ENCODE peak calls at places on chromosomes 2 and 18, in five cellular contexts. A is SK-N-SH, V is K562, K is GM12878, D is GM12891. N is an unnamed sample.

GRCh38 chr2:219249203-219249980 is 3.7 kb upstream of the TUBA4B start:
- DNase-seq in A (no peak), V (no peak), K (peak; percentile 64), D (no peak), N (no peak)

GRCh38 chr2:152348388-152348787 is 13.4 kb downstream of the FMNL2 start:
- DNase-seq in A (no peak), V (no peak), K (no peak), D (no peak), N (no peak)

GRCh38 chr2:68746408-68746807 is 11.8 kb downstream of the ARHGAP25 start:
- DNase-seq in A (no peak), V (no peak), K (no peak), D (no peak), N (no peak)

GRCh38 chr18:57113783-57114465 is 33.0 kb upstream of the BOD1L2 start:
- DNase-seq in A (no peak), V (no peak), K (no peak), D (no peak), N (no peak)

GRCh38 chr2:119678021-119678656 is 862 bp upstream of the TMEM177 start:
- DNase-seq in A (peak; percentile 49), V (no peak), K (no peak), D (no peak), N (no peak)

GRCh38 chr2:121788685-121789084 is 33.2 kb downstream of the TSN start:
- DNase-seq in A (no peak), V (no peak), K (no peak), D (no peak), N (no peak)

GRCh38 chr2:88627856-88628568 is 748 bp upstream of the EIF2AK3 start:
- DNase-seq in A (peak; percentile 65), V (peak; percentile 70), K (no peak), D (peak; percentile 21), N (peak; percentile 31)

GRCh38 chr2:76314621-76315020 is 603.9 kb upstream of the GCFC2 start:
- DNase-seq in A (no peak), V (no peak), K (no peak), D (no peak), N (no peak)

GRCh38 chr2:209334188-209335017 is 89.4 kb upstream of the MAP2 start:
- DNase-seq in A (peak; percentile 56), V (peak; percentile 18), K (no peak), D (no peak), N (no peak)

GRCh38 chr2:18651842-18652774 is 62.7 kb upstream of the NT5C1B start:
- DNase-seq in A (no peak), V (no peak), K (no peak), D (no peak), N (no peak)

GRCh38 chr18:47882641-47883040 is 47.8 kb downstream of the SMAD2 start:
- DNase-seq in A (no peak), V (no peak), K (no peak), D (no peak), N (no peak)

GRCh38 chr2:27763907-27764267 is 7.6 kb upstream of the MRPL33 start:
- DNase-seq in A (no peak), V (no peak), K (no peak), D (no peak), N (no peak)

DNA sequence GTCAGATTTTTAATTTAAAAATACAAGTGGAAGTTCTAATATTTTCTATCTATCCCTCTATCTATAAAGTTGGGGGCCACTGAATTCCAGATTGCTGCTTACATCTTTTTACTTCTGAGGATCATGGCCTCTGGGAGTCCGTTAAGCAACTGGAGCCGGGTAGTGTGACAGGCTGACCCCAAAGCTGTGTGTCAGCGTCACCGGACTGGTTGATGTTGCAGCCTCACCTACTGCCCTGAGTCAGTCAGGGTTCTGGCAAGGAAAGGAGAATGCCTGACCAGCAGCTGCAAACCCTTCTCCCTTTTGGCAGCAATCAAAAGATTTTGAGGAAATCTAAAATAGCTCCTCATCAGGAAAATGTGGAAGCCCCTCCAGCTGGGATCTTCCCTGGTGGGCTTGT is 24.4 kb downstream of the CLUL1 start:
- DNase-seq in A (no peak), V (no peak), K (no peak), D (no peak), N (no peak)
- TF ChIP-seq TAF1 in A (no peak), V (no peak), K (no peak), D (no peak), N (no peak)

GRCh38 chr2:64018715-64019082 is 529 bp downstream of the VPS54 start:
- DNase-seq in A (no peak), V (no peak), K (no peak), D (no peak), N (no peak)
- TF ChIP-seq POLR2AphosphoS5 in A (no peak), V (no peak), K (no peak), D (no peak), N (no peak)

GRCh38 chr18:74610216-74610615 is 12.5 kb downstream of the ZNF407 start:
- DNase-seq in A (no peak), V (no peak), K (peak; percentile 16), D (no peak), N (no peak)

GRCh38 chr18:74608681-74609080 is 11.0 kb downstream of the ZNF407 start:
- DNase-seq in A (no peak), V (no peak), K (no peak), D (no peak), N (no peak)

GRCh38 chr18:74609535-74609934 is 11.9 kb downstream of the ZNF407 start:
- DNase-seq in A (no peak), V (no peak), K (no peak), D (no peak), N (no peak)

GRCh38 chr18:74604366-74604765 is 6.7 kb downstream of the ZNF407 start:
- DNase-seq in A (no peak), V (no peak), K (no peak), D (no peak), N (no peak)

DNA sequence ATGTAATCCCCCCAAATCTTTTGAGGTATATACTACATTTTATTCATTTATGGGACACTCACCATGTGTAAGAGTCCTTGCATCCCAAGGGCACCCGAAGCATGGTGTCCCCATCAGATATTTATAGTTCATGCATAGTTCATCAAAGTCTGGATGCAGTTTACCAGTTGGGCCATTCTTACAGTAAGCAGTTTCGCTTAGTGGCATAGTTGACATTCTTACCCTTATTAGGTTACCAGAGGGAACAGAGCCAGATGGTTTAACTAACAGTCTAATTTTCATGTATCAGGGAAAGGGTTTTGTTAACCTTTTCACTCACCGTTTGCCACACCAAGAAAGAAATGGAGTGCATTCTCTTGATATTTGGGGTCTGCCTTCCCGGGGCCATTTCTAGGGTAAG is 7.1 kb downstream of the ZNF407 start:
- DNase-seq in A (no peak), V (no peak), K (no peak), D (no peak), N (no peak)
- TF ChIP-seq TAF1 in A (no peak), V (no peak), K (no peak), D (no peak), N (no peak)

DNA sequence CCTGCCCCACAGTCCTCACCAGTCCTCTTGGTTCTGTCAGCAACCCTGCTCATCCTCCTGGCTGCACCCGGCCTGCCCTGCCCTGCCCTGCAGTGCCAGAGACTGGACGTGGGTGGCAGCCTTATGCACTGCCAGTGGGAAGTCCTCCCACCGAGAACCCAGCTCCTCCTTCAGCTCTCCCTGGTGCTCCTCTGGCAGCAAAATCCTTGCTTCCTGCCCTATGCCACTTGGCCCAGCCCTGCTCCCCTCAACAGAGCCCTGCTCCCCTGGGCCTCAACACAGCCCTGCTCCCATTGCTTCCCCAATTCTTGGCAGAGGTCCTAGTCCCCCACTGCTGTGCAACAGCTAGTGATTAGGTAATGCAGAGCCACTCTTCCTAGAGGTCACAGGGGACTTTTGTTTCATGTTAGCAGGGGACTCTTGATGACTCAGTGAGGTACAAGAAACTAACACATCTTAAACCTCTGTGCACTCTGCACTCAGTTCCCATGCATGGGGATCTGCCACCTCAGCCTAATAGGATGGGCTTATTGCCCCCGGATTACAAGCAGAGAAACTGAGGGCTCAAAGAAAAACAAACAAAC is 58.0 kb upstream of the EDAR start:
- DNase-seq in A (no peak), V (no peak), K (peak; percentile 30), D (no peak), N (no peak)
- TF ChIP-seq POLR2AphosphoS5 in A (no peak), V (no peak), K (no peak), D (no peak), N (no peak)

GRCh38 chr18:44410740-44411139 is 269.9 kb upstream of the SETBP1 start:
- DNase-seq in A (no peak), V (no peak), K (no peak), D (no peak), N (no peak)
- TF ChIP-seq TAF1 in A (no peak), V (no peak), K (no peak), D (no peak), N (no peak)

GRCh38 chr2:176643711-176644110 is 374.5 kb downstream of the MTX2 start:
- DNase-seq in A (peak; percentile 62), V (peak; percentile 19), K (no peak), D (no peak), N (no peak)
- TF ChIP-seq POLR2AphosphoS5 in A (no peak), V (no peak), K (no peak), D (no peak), N (no peak)

DNA sequence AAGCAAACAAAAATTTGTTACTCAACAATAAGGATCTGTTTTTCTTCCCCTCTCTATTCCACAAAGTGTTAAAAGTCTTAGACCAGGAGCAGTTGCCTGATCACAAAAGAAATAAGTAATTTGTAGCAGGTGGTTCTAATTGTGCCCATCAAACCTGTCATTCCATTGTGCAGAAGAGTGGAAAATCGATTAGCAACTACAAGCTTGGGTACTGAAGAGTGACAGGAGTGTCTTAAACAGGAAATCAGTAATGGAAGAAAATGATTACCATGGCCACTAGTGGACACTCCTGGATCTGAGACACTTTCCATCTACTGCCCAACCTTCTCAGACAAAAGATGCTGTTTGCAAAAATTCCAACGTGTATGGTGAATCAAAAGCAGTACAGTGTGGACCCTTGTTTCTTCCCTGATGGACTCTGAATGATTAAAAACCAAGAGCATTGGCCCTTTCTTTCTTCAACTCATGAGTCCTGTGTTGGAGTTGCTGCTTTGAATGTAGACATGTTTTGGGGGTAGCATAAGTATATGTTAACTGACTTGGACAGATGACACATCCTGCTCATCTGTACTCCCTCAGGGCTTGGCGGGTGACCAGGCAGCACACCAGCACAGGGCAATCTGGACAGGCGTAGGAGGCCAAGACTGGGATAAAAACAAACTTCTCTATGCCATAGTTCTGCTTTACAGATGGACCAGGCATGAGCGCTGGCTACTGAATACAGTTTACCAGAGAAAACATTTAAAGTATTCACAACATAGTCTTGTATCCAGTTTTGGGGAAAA is 51.9 kb downstream of the PLA2R1 start:
- DNase-seq in A (peak; percentile 44), V (no peak), K (no peak), D (no peak), N (no peak)
- TF ChIP-seq TAF1 in A (no peak), V (no peak), K (no peak), D (no peak), N (no peak)

DNA sequence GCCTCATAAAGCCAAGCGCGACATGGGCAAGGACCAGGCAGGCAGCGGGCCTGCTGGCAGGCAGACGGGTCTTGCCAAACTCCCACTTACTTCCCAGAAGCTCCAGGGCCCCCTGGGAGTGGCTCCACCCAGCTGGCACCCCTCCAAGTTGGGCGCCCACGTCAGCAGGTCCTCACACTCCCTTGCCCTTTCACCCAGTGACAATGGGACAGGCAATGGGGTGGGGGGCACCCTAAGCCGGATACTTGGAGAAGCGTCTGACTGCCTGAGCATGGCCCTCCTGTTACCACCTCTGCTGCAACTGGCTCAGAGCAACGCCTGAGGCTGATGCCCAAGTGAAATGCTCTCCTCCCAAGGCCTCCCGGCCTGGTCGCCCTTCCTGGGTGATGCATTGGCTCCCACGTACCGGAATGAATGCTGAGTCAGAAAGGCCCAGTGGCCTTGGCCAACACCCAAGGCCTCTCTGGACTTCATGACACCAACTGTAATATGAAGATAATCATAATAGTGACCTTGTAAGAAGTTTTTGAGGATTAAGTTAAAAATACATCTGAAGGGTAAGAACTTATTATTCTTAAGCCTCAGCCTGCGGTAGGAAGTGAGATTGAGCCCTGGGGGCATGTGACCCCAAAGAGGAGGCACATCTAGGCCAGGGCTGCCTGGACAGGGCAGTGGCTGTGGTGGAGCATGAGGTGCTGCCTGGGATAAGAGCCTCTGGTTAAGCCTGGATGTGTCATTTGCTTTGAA is 31.7 kb downstream of the KCNK3 start:
- DNase-seq in A (no peak), V (peak; percentile 82), K (no peak), D (no peak), N (no peak)
- TF ChIP-seq POLR2AphosphoS5 in A (no peak), V (no peak), K (no peak), D (no peak), N (no peak)